ENCODE peak calls at places on chromosome 17, in four cellular contexts. T is stomach, X is nephron progenitor cell, H is aorta. K is an unnamed sample.

GRCh38 chr17:7922499-7923289 is 6.6 kb upstream of the RNF227 start:
- DNase-seq in T (peak), X (peak), H (peak), K (no peak)

GRCh38 chr17:29368926-29369325 is 21.2 kb upstream of the TAOK1 start:
- DNase-seq in T (no peak), X (peak), H (no peak), K (no peak)

GRCh38 chr17:82320956-82321927 is 3.8 kb upstream of the CD7 start:
- DNase-seq in T (no peak), X (peak), H (peak), K (no peak)

GRCh38 chr17:2704890-2705248 is 6.7 kb downstream of the CLUH start:
- DNase-seq in T (no peak), X (no peak), H (peak), K (no peak)

GRCh38 chr17:48722924-48723554 is at the start of gene PRAC2:
- DNase-seq in T (no peak), X (peak), H (no peak), K (no peak)

GRCh38 chr17:17156511-17156910 is 49.6 kb downstream of the PLD6 start:
- DNase-seq in T (no peak), X (no peak), H (no peak), K (no peak)

GRCh38 chr17:31549525-31550388 is 158.3 kb downstream of the RAB11FIP4 start:
- DNase-seq in T (peak), X (peak), H (peak), K (peak)

GRCh38 chr17:63498621-63499195 is 21.8 kb downstream of the ACE start:
- DNase-seq in T (no peak), X (no peak), H (no peak), K (no peak)

GRCh38 chr17:64110436-64111152 is 19.4 kb downstream of the ERN1 start:
- DNase-seq in T (no peak), X (no peak), H (no peak), K (no peak)

GRCh38 chr17:28807925-28808641 is 34.5 kb downstream of the FAM222B start:
- DNase-seq in T (no peak), X (no peak), H (no peak), K (no peak)

GRCh38 chr17:65660947-65661346 is 99.5 kb upstream of the AXIN2 start:
- DNase-seq in T (no peak), X (no peak), H (no peak), K (no peak)

GRCh38 chr17:50533720-50534148 is 1.2 kb downstream of the EPN3 start:
- DNase-seq in T (peak), X (no peak), H (no peak), K (no peak)

GRCh38 chr17:35089846-35090193 is 26.3 kb upstream of the RFFL start:
- DNase-seq in T (no peak), X (no peak), H (peak), K (no peak)

GRCh38 chr17:5745091-5745820 is 160.9 kb upstream of the NLRP1 start:
- DNase-seq in T (no peak), X (no peak), H (no peak), K (no peak)

GRCh38 chr17:39231587-39232551 is 6.1 kb upstream of the STAC2 start:
- DNase-seq in T (peak), X (peak), H (peak), K (peak)

GRCh38 chr17:14307560-14308024 is 6.7 kb downstream of the HS3ST3B1 start:
- DNase-seq in T (no peak), X (no peak), H (no peak), K (no peak)

GRCh38 chr17:82520041-82520910 is 744 bp downstream of the FOXK2 start:
- DNase-seq in T (no peak), X (peak), H (peak), K (no peak)

GRCh38 chr17:59001158-59001814 is 105.4 kb downstream of the TRIM37 start:
- DNase-seq in T (peak), X (no peak), H (peak), K (no peak)

GRCh38 chr17:79272666-79273219 is 198.1 kb downstream of the ENGASE start:
- DNase-seq in T (no peak), X (no peak), H (no peak), K (no peak)

GRCh38 chr17:76149214-76149613 is 8.2 kb upstream of the FOXJ1 start:
- DNase-seq in T (no peak), X (no peak), H (no peak), K (no peak)

GRCh38 chr17:18981642-18982424 is 22.7 kb downstream of the FAM83G start:
- DNase-seq in T (peak), X (no peak), H (no peak), K (no peak)

GRCh38 chr17:15290605-15291004 is 25.5 kb upstream of the PMP22 start:
- DNase-seq in T (no peak), X (no peak), H (no peak), K (no peak)

GRCh38 chr17:65254166-65254565 is 117.0 kb downstream of the RGS9 start:
- DNase-seq in T (no peak), X (no peak), H (no peak), K (no peak)

GRCh38 chr17:17527534-17527933 is 31.3 kb upstream of the RASD1 start:
- DNase-seq in T (no peak), X (no peak), H (peak), K (no peak)

GRCh38 chr17:19417611-19418010 is 6.6 kb downstream of the RNF112 start:
- DNase-seq in T (no peak), X (no peak), H (no peak), K (no peak)

GRCh38 chr17:233473-233941 is 52.1 kb upstream of the DOC2B start:
- DNase-seq in T (peak), X (no peak), H (peak), K (no peak)

GRCh38 chr17:57408064-57408811 is 151.9 kb downstream of the MSI2 start:
- DNase-seq in T (no peak), X (peak), H (no peak), K (no peak)

GRCh38 chr17:33049781-33050414 is 58.3 kb downstream of the SPACA3 start:
- DNase-seq in T (peak), X (peak), H (no peak), K (peak)

GRCh38 chr17:28426081-28426519 is 20.1 kb upstream of the SLC46A1 start:
- DNase-seq in T (peak), X (peak), H (no peak), K (peak)

GRCh38 chr17:61157246-61157887 is 242.3 kb upstream of the TBX2 start:
- DNase-seq in T (no peak), X (peak), H (no peak), K (peak)

GRCh38 chr17:43356999-43357398 is 41.8 kb upstream of the ARL4D start:
- DNase-seq in T (no peak), X (no peak), H (peak), K (no peak)

GRCh38 chr17:50501054-50501453 is 7.2 kb upstream of the MYCBPAP start:
- DNase-seq in T (peak), X (peak), H (peak), K (no peak)

GRCh38 chr17:48547839-48548686 is 3.2 kb upstream of the HOXB2 start:
- DNase-seq in T (no peak), X (no peak), H (no peak), K (no peak)

GRCh38 chr17:34892864-34893263 is 68.4 kb downstream of the CCT6B start:
- DNase-seq in T (no peak), X (peak), H (no peak), K (peak)